ENCODE peak calls at places on chromosomes 3 and 15, in six cellular contexts. E is cardiac muscle cell, R is psoas muscle, Y is H1, Q is kidney, L is ovary. A is an unnamed sample.

GRCh38 chr15:58440922-58441321 is 9.1 kb downstream of the LIPC start:
- DNase-seq in E (no peak), R (no peak), Y (no peak), Q (peak), L (no peak), A (peak)

GRCh38 chr3:84600703-84601225 is 358.0 kb upstream of the CADM2 start:
- DNase-seq in E (no peak), R (no peak), Y (no peak), Q (no peak), L (no peak), A (no peak)

GRCh38 chr3:14151471-14152083 is 26.7 kb downstream of the TMEM43 start:
- DNase-seq in E (no peak), R (no peak), Y (no peak), Q (no peak), L (no peak), A (no peak)

GRCh38 chr15:42063122-42063848 is 31.1 kb downstream of the PLA2G4D start:
- DNase-seq in E (no peak), R (no peak), Y (no peak), Q (no peak), L (no peak), A (no peak)

GRCh38 chr3:175489406-175489805 is 630.3 kb downstream of the NAALADL2 start:
- DNase-seq in E (no peak), R (no peak), Y (no peak), Q (no peak), L (no peak), A (no peak)

GRCh38 chr3:10933021-10933420 is 59.5 kb upstream of the SLC6A1 start:
- DNase-seq in E (no peak), R (no peak), Y (no peak), Q (peak), L (no peak), A (no peak)

GRCh38 chr15:25180606-25181289 is 226.0 kb downstream of the SNRPN start:
- DNase-seq in E (no peak), R (no peak), Y (no peak), Q (peak), L (peak), A (no peak)

GRCh38 chr3:1752205-1752604 is 346.5 kb upstream of the CNTN4 start:
- DNase-seq in E (no peak), R (no peak), Y (no peak), Q (no peak), L (no peak), A (no peak)

GRCh38 chr15:34206016-34206415 is 3.9 kb downstream of the KATNBL1 start:
- DNase-seq in E (no peak), R (no peak), Y (no peak), Q (no peak), L (no peak), A (peak)

GRCh38 chr3:32945136-32945535 is 6.3 kb upstream of the CCR4 start:
- DNase-seq in E (no peak), R (no peak), Y (no peak), Q (no peak), L (no peak), A (peak)

GRCh38 chr3:79729096-79729495 is 38.7 kb downstream of the ROBO1 start:
- DNase-seq in E (peak), R (no peak), Y (no peak), Q (peak), L (peak), A (no peak)

DNA sequence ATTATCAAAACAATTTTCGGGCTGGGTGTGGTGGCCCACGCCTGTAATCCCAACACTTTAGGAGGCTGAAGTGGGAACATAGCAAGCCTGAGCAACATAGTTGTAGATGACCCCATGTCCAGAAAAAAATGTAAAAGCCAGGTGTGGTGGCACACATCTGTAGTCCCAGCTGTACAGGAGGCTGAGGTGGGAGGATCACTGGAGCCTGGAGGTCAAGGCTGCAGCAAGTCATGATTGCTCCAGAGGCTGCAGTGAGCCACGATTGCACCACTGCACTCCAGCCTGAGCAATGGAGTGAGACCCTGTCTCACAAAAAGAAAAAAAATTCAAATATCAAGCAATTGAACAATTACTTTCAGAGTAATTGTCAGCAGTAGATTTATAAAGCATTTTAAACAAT is 8.0 kb upstream of the PAQR9 start:
- DNase-seq in E (no peak), R (no peak), Y (no peak), Q (no peak), L (no peak), A (no peak)
- TF ChIP-seq CTCF in E (no peak), R (no peak), Y (no peak), Q (no peak), L (no peak), A (no peak)

DNA sequence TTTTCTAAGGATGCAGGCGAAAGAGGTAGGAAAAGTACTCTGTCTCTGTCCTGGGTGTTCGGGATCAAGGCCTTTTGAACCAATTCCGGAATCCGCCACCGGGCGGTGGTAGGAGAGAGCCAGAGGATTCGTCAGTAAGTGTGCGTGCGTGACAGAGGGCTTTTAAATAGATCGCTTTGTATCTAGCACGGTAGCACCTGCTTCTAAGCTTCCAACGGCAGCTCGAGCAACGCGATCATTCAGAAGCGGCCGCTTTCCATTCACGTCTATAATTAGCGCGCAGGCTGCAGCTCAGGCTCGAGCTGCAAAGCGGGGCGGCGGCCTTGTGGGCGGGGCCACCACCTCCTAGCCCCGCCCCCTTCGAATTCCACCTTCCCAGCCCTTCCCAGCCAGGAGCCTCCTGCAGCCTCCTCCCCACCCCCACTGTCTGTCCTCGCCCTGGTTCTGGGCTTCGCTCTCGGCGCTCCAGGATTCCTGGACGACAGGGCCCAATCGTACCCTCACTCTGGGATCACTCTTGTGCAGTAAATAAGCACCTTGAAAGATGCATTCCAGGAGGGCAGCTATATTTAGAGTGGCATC is 224.3 kb upstream of the TPRG1 start:
- DNase-seq in E (peak), R (peak), Y (peak), Q (peak), L (peak), A (peak)
- H3K27ac ChIP-seq in E (peak), R (peak), Y (peak), Q (peak), L (peak), A (peak)

DNA sequence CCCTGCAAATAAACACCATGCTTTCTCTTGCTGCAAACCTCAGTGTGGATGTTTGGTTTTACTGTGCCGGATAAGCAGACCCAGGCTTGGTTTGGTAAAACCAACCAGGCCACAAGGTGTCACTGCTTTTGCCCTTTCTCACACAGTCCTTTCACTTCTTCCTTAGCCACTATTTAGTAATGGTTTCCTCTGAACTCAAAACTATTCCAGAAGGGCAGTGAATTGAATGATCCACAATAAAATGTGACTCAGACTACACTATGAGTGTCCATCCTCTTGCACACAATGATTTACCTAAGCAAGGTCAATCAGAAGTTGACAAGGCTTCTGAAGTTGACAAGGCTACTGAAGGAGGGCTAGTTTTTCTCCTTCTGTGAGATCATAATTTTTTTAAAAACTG is 552.4 kb upstream of the CCDC54 start:
- DNase-seq in E (peak), R (no peak), Y (no peak), Q (no peak), L (no peak), A (no peak)
- TF ChIP-seq CTCF in E (peak), R (peak), Y (peak), Q (peak), L (no peak), A (no peak)

GRCh38 chr15:63805993-63806980 is 27.5 kb downstream of the HERC1 start:
- DNase-seq in E (no peak), R (no peak), Y (no peak), Q (no peak), L (no peak), A (no peak)
- H3K27ac ChIP-seq in E (no peak), R (no peak), Y (no peak), Q (no peak), L (no peak), A (no peak)

GRCh38 chr3:171827836-171828458 is 15.2 kb upstream of the TMEM212 start:
- DNase-seq in E (no peak), R (no peak), Y (no peak), Q (no peak), L (no peak), A (no peak)

GRCh38 chr3:171825222-171825828 is 15.0 kb upstream of the PLD1 start:
- DNase-seq in E (no peak), R (no peak), Y (no peak), Q (no peak), L (no peak), A (no peak)

GRCh38 chr3:171824824-171825221 is 14.5 kb upstream of the PLD1 start:
- DNase-seq in E (no peak), R (no peak), Y (no peak), Q (no peak), L (no peak), A (peak)

GRCh38 chr3:171828852-171829770 is 14.0 kb upstream of the TMEM212 start:
- DNase-seq in E (no peak), R (no peak), Y (no peak), Q (no peak), L (no peak), A (no peak)

GRCh38 chr3:171827385-171827784 is 15.8 kb upstream of the TMEM212 start:
- DNase-seq in E (no peak), R (no peak), Y (no peak), Q (no peak), L (no peak), A (no peak)
- TF ChIP-seq CTCF in E (no peak), R (no peak), Y (no peak), Q (no peak), L (no peak), A (no peak)

GRCh38 chr3:188246905-188247304 is 92.9 kb downstream of the LPP start:
- DNase-seq in E (no peak), R (no peak), Y (no peak), Q (no peak), L (no peak), A (no peak)

GRCh38 chr3:188241883-188242282 is 87.9 kb downstream of the LPP start:
- DNase-seq in E (no peak), R (no peak), Y (no peak), Q (no peak), L (no peak), A (no peak)

GRCh38 chr3:188243124-188243795 is 89.3 kb downstream of the LPP start:
- DNase-seq in E (no peak), R (no peak), Y (no peak), Q (no peak), L (no peak), A (no peak)

GRCh38 chr3:188242426-188243123 is 88.6 kb downstream of the LPP start:
- DNase-seq in E (no peak), R (no peak), Y (no peak), Q (no peak), L (no peak), A (no peak)

DNA sequence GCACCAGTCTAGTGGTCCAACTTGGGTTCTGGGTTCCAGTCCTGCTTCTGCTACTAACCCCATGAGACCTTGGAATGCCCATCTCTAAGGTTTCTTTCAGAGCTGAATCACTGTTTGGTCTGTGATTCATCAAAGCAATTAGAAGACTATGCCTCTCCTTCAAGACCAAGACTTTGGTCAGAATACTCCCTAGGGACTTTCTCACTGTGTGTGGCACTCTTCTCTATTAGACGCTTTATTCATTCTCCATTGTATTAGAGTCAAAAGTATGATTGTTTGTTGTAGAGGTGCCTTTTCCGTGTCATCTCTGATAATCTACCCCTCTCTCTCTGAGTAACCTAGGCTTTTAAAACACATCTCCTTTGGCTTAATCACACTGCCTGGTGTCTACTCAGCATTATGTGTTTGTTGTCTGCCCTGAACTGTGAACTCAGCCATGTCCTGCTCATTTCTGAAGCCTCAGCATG is 90.5 kb downstream of the LPP start:
- DNase-seq in E (no peak), R (no peak), Y (no peak), Q (no peak), L (no peak), A (peak)
- H3K27ac ChIP-seq in E (no peak), R (no peak), Y (no peak), Q (no peak), L (no peak), A (no peak)

GRCh38 chr15:47374222-47374621 is 343.1 kb upstream of the SEMA6D start:
- DNase-seq in E (peak), R (no peak), Y (peak), Q (no peak), L (no peak), A (peak)
- TF ChIP-seq CTCF in E (peak), R (peak), Y (peak), Q (no peak), L (no peak), A (no peak)

GRCh38 chr3:113274425-113274824 is 63.1 kb downstream of the BOC start:
- DNase-seq in E (no peak), R (no peak), Y (no peak), Q (peak), L (no peak), A (no peak)
- H3K27ac ChIP-seq in E (no peak), R (no peak), Y (no peak), Q (no peak), L (no peak), A (no peak)

GRCh38 chr15:74843445-74843828 is 481 bp upstream of the ULK3 start:
- DNase-seq in E (no peak), R (no peak), Y (no peak), Q (peak), L (no peak), A (no peak)

GRCh38 chr15:74843891-74844299 is 939 bp upstream of the ULK3 start:
- DNase-seq in E (no peak), R (no peak), Y (no peak), Q (peak), L (peak), A (no peak)

GRCh38 chr15:74840851-74841760 is 1.9 kb downstream of the ULK3 start:
- DNase-seq in E (no peak), R (no peak), Y (no peak), Q (peak), L (no peak), A (no peak)

GRCh38 chr15:74841761-74842385 is 1.1 kb downstream of the ULK3 start:
- DNase-seq in E (no peak), R (no peak), Y (no peak), Q (peak), L (peak), A (no peak)

DNA sequence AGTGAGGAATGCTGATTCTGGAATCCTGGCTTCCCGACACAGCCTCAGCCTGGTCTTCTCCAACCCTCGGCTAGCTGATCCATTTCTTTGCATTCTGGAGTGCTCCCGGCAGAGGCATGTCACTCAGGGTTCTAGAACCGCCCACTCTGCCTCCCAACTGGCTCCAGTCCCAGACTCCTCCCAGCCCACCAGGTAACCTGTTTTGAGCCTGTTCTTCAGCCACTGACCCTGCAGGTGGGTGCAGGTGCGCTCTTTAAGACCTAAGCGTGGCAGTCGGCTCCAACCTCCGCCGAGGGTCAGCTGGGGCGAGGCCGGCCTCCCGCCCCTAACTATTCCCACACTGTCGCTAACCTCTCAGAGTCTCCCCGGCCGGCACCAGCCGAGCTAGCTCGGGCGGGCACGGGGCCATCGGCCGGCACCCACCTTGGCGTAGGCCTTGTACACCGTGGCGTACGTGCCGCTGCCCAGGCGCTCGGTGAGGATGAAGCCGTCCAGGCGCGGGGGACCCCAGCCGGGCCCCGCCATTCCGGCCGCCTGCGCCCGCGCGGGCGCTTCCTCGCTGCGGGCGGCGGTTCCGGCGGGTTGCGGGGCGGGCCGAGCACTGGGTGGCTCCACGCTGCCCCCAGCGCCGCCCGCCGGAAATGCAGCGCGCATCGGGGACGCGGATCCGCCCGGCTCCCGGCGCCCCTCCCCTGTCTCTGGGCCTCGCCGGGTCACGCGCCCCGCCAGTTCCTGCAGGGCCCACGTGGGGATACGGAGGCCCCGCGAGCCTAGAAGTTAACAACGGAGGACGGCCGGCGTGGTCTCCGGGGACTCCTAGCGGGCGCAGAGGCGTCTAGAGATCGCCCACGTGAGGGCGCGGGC is at the start of gene ULK3:
- DNase-seq in E (peak), R (peak), Y (peak), Q (peak), L (peak), A (peak)
- TF ChIP-seq CTCF in E (peak), R (peak), Y (peak), Q (peak), L (peak), A (peak)

A was measured in RWPE1.